ENCODE peak calls at places on chromosome 6, in five cellular contexts. One of them, this sample, is unnamed.

GRCh38 chr6:75612921-75613534 is 11.3 kb downstream of the SENP6 start:
- DNase-seq in activated CD4-positive, alpha-beta T cell treated with anti-CD3 and anti-CD28 coated beads, Interleukin-2, amount 50 U/mL, for 48 hours: no peak
- DNase-seq in stomach: no peak
- DNase-seq in AG09319: no peak
- DNase-seq in lung: no peak
- DNase-seq in this sample: no peak

GRCh38 chr6:15783484-15783883 is 120.7 kb upstream of the DTNBP1 start:
- DNase-seq in stomach: no peak
- DNase-seq in activated CD4-positive, alpha-beta T cell treated with anti-CD3 and anti-CD28 coated beads, Interleukin-2, amount 50 U/mL, for 48 hours: no peak
- DNase-seq in AG09319: no peak
- DNase-seq in lung: no peak
- DNase-seq in this sample: no peak

GRCh38 chr6:23499549-23499948 is 626.5 kb upstream of the NRSN1 start:
- DNase-seq in lung: no peak
- DNase-seq in stomach: no peak
- DNase-seq in AG09319: no peak
- DNase-seq in activated CD4-positive, alpha-beta T cell treated with anti-CD3 and anti-CD28 coated beads, Interleukin-2, amount 50 U/mL, for 48 hours: no peak
- DNase-seq in this sample: no peak

GRCh38 chr6:34284563-34285545 is 36.0 kb upstream of the SMIM29 start:
- DNase-seq in activated CD4-positive, alpha-beta T cell treated with anti-CD3 and anti-CD28 coated beads, Interleukin-2, amount 50 U/mL, for 48 hours: no peak
- DNase-seq in lung: peak
- DNase-seq in AG09319: peak
- DNase-seq in stomach: peak
- DNase-seq in this sample: no peak

GRCh38 chr6:158642805-158643489 is 1.6 kb downstream of the DYNLT1 start:
- DNase-seq in activated CD4-positive, alpha-beta T cell treated with anti-CD3 and anti-CD28 coated beads, Interleukin-2, amount 50 U/mL, for 48 hours: no peak
- DNase-seq in stomach: peak
- DNase-seq in lung: peak
- DNase-seq in AG09319: no peak
- DNase-seq in this sample: no peak

GRCh38 chr6:2237001-2237400 is 8.4 kb downstream of the GMDS start:
- DNase-seq in lung: no peak
- DNase-seq in AG09319: peak
- DNase-seq in stomach: no peak
- DNase-seq in activated CD4-positive, alpha-beta T cell treated with anti-CD3 and anti-CD28 coated beads, Interleukin-2, amount 50 U/mL, for 48 hours: no peak
- DNase-seq in this sample: no peak

GRCh38 chr6:52077961-52078613 is 9.3 kb downstream of the PKHD1 start:
- DNase-seq in stomach: no peak
- DNase-seq in AG09319: no peak
- DNase-seq in activated CD4-positive, alpha-beta T cell treated with anti-CD3 and anti-CD28 coated beads, Interleukin-2, amount 50 U/mL, for 48 hours: no peak
- DNase-seq in lung: no peak
- DNase-seq in this sample: no peak

GRCh38 chr6:39934060-39934757 is at the start of gene MOCS1:
- DNase-seq in stomach: peak
- DNase-seq in AG09319: peak
- DNase-seq in activated CD4-positive, alpha-beta T cell treated with anti-CD3 and anti-CD28 coated beads, Interleukin-2, amount 50 U/mL, for 48 hours: peak
- DNase-seq in lung: peak
- DNase-seq in this sample: peak

GRCh38 chr6:43742285-43742684 is 27.7 kb upstream of the VEGFA start:
- DNase-seq in stomach: no peak
- DNase-seq in AG09319: no peak
- DNase-seq in lung: no peak
- DNase-seq in activated CD4-positive, alpha-beta T cell treated with anti-CD3 and anti-CD28 coated beads, Interleukin-2, amount 50 U/mL, for 48 hours: no peak
- DNase-seq in this sample: no peak

GRCh38 chr6:107991061-107991460 is 33.1 kb upstream of the SEC63 start:
- DNase-seq in activated CD4-positive, alpha-beta T cell treated with anti-CD3 and anti-CD28 coated beads, Interleukin-2, amount 50 U/mL, for 48 hours: no peak
- DNase-seq in lung: no peak
- DNase-seq in AG09319: no peak
- DNase-seq in stomach: no peak
- DNase-seq in this sample: no peak

GRCh38 chr6:56555438-56555872 is 87.2 kb downstream of the DST start:
- DNase-seq in lung: no peak
- DNase-seq in AG09319: no peak
- DNase-seq in stomach: no peak
- DNase-seq in activated CD4-positive, alpha-beta T cell treated with anti-CD3 and anti-CD28 coated beads, Interleukin-2, amount 50 U/mL, for 48 hours: no peak
- DNase-seq in this sample: no peak

GRCh38 chr6:72245565-72245964 is 359.2 kb downstream of the RIMS1 start:
- DNase-seq in AG09319: no peak
- DNase-seq in stomach: no peak
- DNase-seq in lung: no peak
- DNase-seq in activated CD4-positive, alpha-beta T cell treated with anti-CD3 and anti-CD28 coated beads, Interleukin-2, amount 50 U/mL, for 48 hours: no peak
- DNase-seq in this sample: no peak

GRCh38 chr6:115540077-115540869 is 520.4 kb downstream of the FRK start:
- DNase-seq in AG09319: no peak
- DNase-seq in activated CD4-positive, alpha-beta T cell treated with anti-CD3 and anti-CD28 coated beads, Interleukin-2, amount 50 U/mL, for 48 hours: no peak
- DNase-seq in lung: no peak
- DNase-seq in stomach: no peak
- DNase-seq in this sample: no peak

GRCh38 chr6:139925894-139926641 is 551.6 kb upstream of the CITED2 start:
- DNase-seq in lung: no peak
- DNase-seq in activated CD4-positive, alpha-beta T cell treated with anti-CD3 and anti-CD28 coated beads, Interleukin-2, amount 50 U/mL, for 48 hours: no peak
- DNase-seq in stomach: no peak
- DNase-seq in AG09319: peak
- DNase-seq in this sample: no peak

GRCh38 chr6:24205020-24205492 is 79.0 kb downstream of the NRSN1 start:
- DNase-seq in lung: no peak
- DNase-seq in activated CD4-positive, alpha-beta T cell treated with anti-CD3 and anti-CD28 coated beads, Interleukin-2, amount 50 U/mL, for 48 hours: no peak
- DNase-seq in AG09319: no peak
- DNase-seq in stomach: no peak
- DNase-seq in this sample: no peak

GRCh38 chr6:137493218-137494038 is 766 bp downstream of the OLIG3 start:
- DNase-seq in lung: no peak
- DNase-seq in AG09319: no peak
- DNase-seq in stomach: no peak
- DNase-seq in activated CD4-positive, alpha-beta T cell treated with anti-CD3 and anti-CD28 coated beads, Interleukin-2, amount 50 U/mL, for 48 hours: peak
- DNase-seq in this sample: no peak

GRCh38 chr6:134674562-134674961 is 275.3 kb downstream of the ALDH8A1 start:
- DNase-seq in lung: no peak
- DNase-seq in stomach: no peak
- DNase-seq in activated CD4-positive, alpha-beta T cell treated with anti-CD3 and anti-CD28 coated beads, Interleukin-2, amount 50 U/mL, for 48 hours: no peak
- DNase-seq in AG09319: no peak
- DNase-seq in this sample: no peak

GRCh38 chr6:152976749-152977148 is 6.1 kb downstream of the FBXO5 start:
- DNase-seq in lung: no peak
- DNase-seq in AG09319: no peak
- DNase-seq in activated CD4-positive, alpha-beta T cell treated with anti-CD3 and anti-CD28 coated beads, Interleukin-2, amount 50 U/mL, for 48 hours: no peak
- DNase-seq in stomach: no peak
- DNase-seq in this sample: no peak

GRCh38 chr6:142416179-142416578 is 114.4 kb downstream of the ADGRG6 start:
- DNase-seq in lung: no peak
- DNase-seq in activated CD4-positive, alpha-beta T cell treated with anti-CD3 and anti-CD28 coated beads, Interleukin-2, amount 50 U/mL, for 48 hours: no peak
- DNase-seq in AG09319: peak
- DNase-seq in stomach: no peak
- DNase-seq in this sample: no peak

GRCh38 chr6:30730611-30731435 is 10.7 kb downstream of the TUBB start:
- DNase-seq in stomach: peak
- DNase-seq in AG09319: no peak
- DNase-seq in activated CD4-positive, alpha-beta T cell treated with anti-CD3 and anti-CD28 coated beads, Interleukin-2, amount 50 U/mL, for 48 hours: peak
- DNase-seq in lung: peak
- DNase-seq in this sample: peak

GRCh38 chr6:63317641-63318040 is 2.1 kb downstream of the LGSN start:
- DNase-seq in AG09319: no peak
- DNase-seq in activated CD4-positive, alpha-beta T cell treated with anti-CD3 and anti-CD28 coated beads, Interleukin-2, amount 50 U/mL, for 48 hours: no peak
- DNase-seq in stomach: no peak
- DNase-seq in lung: no peak
- DNase-seq in this sample: no peak

GRCh38 chr6:33991610-33992009 is 154.3 kb downstream of the GRM4 start:
- DNase-seq in AG09319: no peak
- DNase-seq in stomach: no peak
- DNase-seq in activated CD4-positive, alpha-beta T cell treated with anti-CD3 and anti-CD28 coated beads, Interleukin-2, amount 50 U/mL, for 48 hours: no peak
- DNase-seq in lung: no peak
- DNase-seq in this sample: no peak

GRCh38 chr6:122365775-122366403 is 33.6 kb upstream of the HSF2 start:
- DNase-seq in stomach: no peak
- DNase-seq in lung: no peak
- DNase-seq in AG09319: no peak
- DNase-seq in activated CD4-positive, alpha-beta T cell treated with anti-CD3 and anti-CD28 coated beads, Interleukin-2, amount 50 U/mL, for 48 hours: no peak
- DNase-seq in this sample: no peak

GRCh38 chr6:79605061-79605460 is 26.1 kb upstream of the SH3BGRL2 start:
- DNase-seq in stomach: no peak
- DNase-seq in activated CD4-positive, alpha-beta T cell treated with anti-CD3 and anti-CD28 coated beads, Interleukin-2, amount 50 U/mL, for 48 hours: no peak
- DNase-seq in lung: no peak
- DNase-seq in AG09319: no peak
- DNase-seq in this sample: no peak

GRCh38 chr6:155227076-155227475 is 36.7 kb upstream of the CLDN20 start:
- DNase-seq in AG09319: no peak
- DNase-seq in activated CD4-positive, alpha-beta T cell treated with anti-CD3 and anti-CD28 coated beads, Interleukin-2, amount 50 U/mL, for 48 hours: no peak
- DNase-seq in lung: no peak
- DNase-seq in stomach: no peak
- DNase-seq in this sample: no peak

GRCh38 chr6:6362051-6362450 is 41.6 kb upstream of the F13A1 start:
- DNase-seq in lung: no peak
- DNase-seq in AG09319: no peak
- DNase-seq in stomach: no peak
- DNase-seq in activated CD4-positive, alpha-beta T cell treated with anti-CD3 and anti-CD28 coated beads, Interleukin-2, amount 50 U/mL, for 48 hours: no peak
- DNase-seq in this sample: no peak

GRCh38 chr6:51495016-51495805 is 592.2 kb downstream of the PKHD1 start:
- DNase-seq in AG09319: no peak
- DNase-seq in lung: no peak
- DNase-seq in activated CD4-positive, alpha-beta T cell treated with anti-CD3 and anti-CD28 coated beads, Interleukin-2, amount 50 U/mL, for 48 hours: no peak
- DNase-seq in stomach: peak
- DNase-seq in this sample: no peak

GRCh38 chr6:6386010-6386409 is 65.5 kb upstream of the F13A1 start:
- DNase-seq in lung: no peak
- DNase-seq in stomach: no peak
- DNase-seq in AG09319: no peak
- DNase-seq in activated CD4-positive, alpha-beta T cell treated with anti-CD3 and anti-CD28 coated beads, Interleukin-2, amount 50 U/mL, for 48 hours: no peak
- DNase-seq in this sample: no peak

GRCh38 chr6:41846666-41847237 is 48.4 kb downstream of the USP49 start:
- DNase-seq in AG09319: peak
- DNase-seq in activated CD4-positive, alpha-beta T cell treated with anti-CD3 and anti-CD28 coated beads, Interleukin-2, amount 50 U/mL, for 48 hours: peak
- DNase-seq in lung: peak
- DNase-seq in stomach: peak
- DNase-seq in this sample: peak

GRCh38 chr6:34476462-34476861 is 10.6 kb downstream of the PACSIN1 start:
- DNase-seq in activated CD4-positive, alpha-beta T cell treated with anti-CD3 and anti-CD28 coated beads, Interleukin-2, amount 50 U/mL, for 48 hours: no peak
- DNase-seq in AG09319: no peak
- DNase-seq in lung: no peak
- DNase-seq in stomach: no peak
- DNase-seq in this sample: no peak

This sample was measured in activated T-cell treated with anti-CD3 and anti-CD28 coated beads for 48 hours.